ENCODE peak calls at places on chromosomes 13 and 19, in four cellular contexts. One of them, this sample, is unnamed.

GRCh38 chr19:55660404-55660803 is 5.6 kb downstream of the U2AF2 start:
- DNase-seq in NCI-H2029 treated with DMSO at 0.1 percent for 48 hours: no peak
- DNase-seq in KG1: no peak
- DNase-seq in AG08395: no peak
- DNase-seq in this sample: no peak

GRCh38 chr13:113077953-113078894 is 27.4 kb upstream of the F7 start:
- DNase-seq in KG1: no peak
- DNase-seq in AG08395: no peak
- DNase-seq in NCI-H2029 treated with DMSO at 0.1 percent for 48 hours: no peak
- DNase-seq in this sample: no peak

GRCh38 chr19:13984186-13984585 is 21.9 kb downstream of the RFX1 start:
- DNase-seq in NCI-H2029 treated with DMSO at 0.1 percent for 48 hours: no peak
- DNase-seq in AG08395: no peak
- DNase-seq in KG1: no peak
- DNase-seq in this sample: no peak

GRCh38 chr13:34076943-34077703 is 259.2 kb downstream of the RFC3 start:
- DNase-seq in NCI-H2029 treated with DMSO at 0.1 percent for 48 hours: no peak
- DNase-seq in AG08395: peak
- DNase-seq in KG1: no peak
- DNase-seq in this sample: no peak

GRCh38 chr13:71714802-71715375 is 152.1 kb downstream of the DACH1 start:
- DNase-seq in NCI-H2029 treated with DMSO at 0.1 percent for 48 hours: no peak
- DNase-seq in KG1: no peak
- DNase-seq in AG08395: no peak
- DNase-seq in this sample: no peak

GRCh38 chr13:110343241-110343865 is 36.3 kb downstream of the COL4A2 start:
- DNase-seq in NCI-H2029 treated with DMSO at 0.1 percent for 48 hours: no peak
- DNase-seq in AG08395: no peak
- DNase-seq in KG1: no peak
- DNase-seq in this sample: no peak

GRCh38 chr13:38662362-38662761 is 24.5 kb upstream of the FREM2 start:
- DNase-seq in AG08395: no peak
- DNase-seq in KG1: no peak
- DNase-seq in NCI-H2029 treated with DMSO at 0.1 percent for 48 hours: no peak
- DNase-seq in this sample: no peak

GRCh38 chr19:48539503-48540096 is 12.4 kb upstream of the SULT2B1 start:
- DNase-seq in NCI-H2029 treated with DMSO at 0.1 percent for 48 hours: peak
- DNase-seq in KG1: no peak
- DNase-seq in AG08395: no peak
- DNase-seq in this sample: peak

GRCh38 chr19:6730153-6730804 is 7.1 kb downstream of the GPR108 start:
- DNase-seq in KG1: no peak
- DNase-seq in AG08395: no peak
- DNase-seq in NCI-H2029 treated with DMSO at 0.1 percent for 48 hours: no peak
- DNase-seq in this sample: no peak

GRCh38 chr19:58328999-58329398 is 2.2 kb downstream of the ZSCAN22 start:
- DNase-seq in KG1: no peak
- DNase-seq in AG08395: no peak
- DNase-seq in NCI-H2029 treated with DMSO at 0.1 percent for 48 hours: no peak
- DNase-seq in this sample: no peak

GRCh38 chr19:33698576-33699435 is 77.1 kb downstream of the CHST8 start:
- DNase-seq in KG1: no peak
- DNase-seq in AG08395: no peak
- DNase-seq in NCI-H2029 treated with DMSO at 0.1 percent for 48 hours: no peak
- DNase-seq in this sample: no peak

GRCh38 chr19:55032170-55032569 is 5.9 kb downstream of the GP6 start:
- DNase-seq in AG08395: no peak
- DNase-seq in NCI-H2029 treated with DMSO at 0.1 percent for 48 hours: no peak
- DNase-seq in KG1: no peak
- DNase-seq in this sample: peak

GRCh38 chr13:55963934-55964333 is 1176.8 kb upstream of the PRR20A start:
- DNase-seq in AG08395: no peak
- DNase-seq in KG1: no peak
- DNase-seq in NCI-H2029 treated with DMSO at 0.1 percent for 48 hours: no peak
- DNase-seq in this sample: no peak

GRCh38 chr13:113109151-113110047 is 3.8 kb downstream of the F7 start:
- DNase-seq in AG08395: no peak
- DNase-seq in NCI-H2029 treated with DMSO at 0.1 percent for 48 hours: no peak
- DNase-seq in KG1: no peak
- DNase-seq in this sample: no peak

GRCh38 chr19:13104848-13105646 is 2.4 kb upstream of the LYL1 start:
- DNase-seq in NCI-H2029 treated with DMSO at 0.1 percent for 48 hours: no peak
- DNase-seq in KG1: peak
- DNase-seq in AG08395: no peak
- DNase-seq in this sample: no peak

GRCh38 chr13:71242191-71242590 is 624.8 kb downstream of the DACH1 start:
- DNase-seq in KG1: no peak
- DNase-seq in NCI-H2029 treated with DMSO at 0.1 percent for 48 hours: no peak
- DNase-seq in AG08395: no peak
- DNase-seq in this sample: no peak

GRCh38 chr19:28076628-28077027 is 1136.3 kb downstream of the UQCRFS1 start:
- DNase-seq in KG1: no peak
- DNase-seq in NCI-H2029 treated with DMSO at 0.1 percent for 48 hours: no peak
- DNase-seq in AG08395: no peak
- DNase-seq in this sample: no peak

GRCh38 chr19:3821857-3822364 is 35.7 kb upstream of the MATK start:
- DNase-seq in KG1: no peak
- DNase-seq in AG08395: peak
- DNase-seq in NCI-H2029 treated with DMSO at 0.1 percent for 48 hours: peak
- DNase-seq in this sample: peak

GRCh38 chr13:94233401-94233800 is 246.1 kb downstream of the DCT start:
- DNase-seq in KG1: no peak
- DNase-seq in AG08395: peak
- DNase-seq in NCI-H2029 treated with DMSO at 0.1 percent for 48 hours: no peak
- DNase-seq in this sample: no peak

GRCh38 chr19:12790628-12791344 is 500 bp upstream of the JUNB start:
- DNase-seq in KG1: no peak
- DNase-seq in AG08395: peak
- DNase-seq in NCI-H2029 treated with DMSO at 0.1 percent for 48 hours: no peak
- DNase-seq in this sample: no peak

GRCh38 chr13:108948269-108948671 is 318.9 kb downstream of the MYO16 start:
- DNase-seq in NCI-H2029 treated with DMSO at 0.1 percent for 48 hours: no peak
- DNase-seq in KG1: no peak
- DNase-seq in AG08395: no peak
- DNase-seq in this sample: peak

GRCh38 chr19:46115396-46116109 is 8.9 kb downstream of the IGFL3 start:
- DNase-seq in KG1: no peak
- DNase-seq in AG08395: peak
- DNase-seq in NCI-H2029 treated with DMSO at 0.1 percent for 48 hours: no peak
- DNase-seq in this sample: no peak

GRCh38 chr19:42018503-42019193 is 24.6 kb upstream of the ATP1A3 start:
- DNase-seq in NCI-H2029 treated with DMSO at 0.1 percent for 48 hours: no peak
- DNase-seq in KG1: no peak
- DNase-seq in AG08395: peak
- DNase-seq in this sample: no peak

GRCh38 chr13:43054803-43055802 is 31.7 kb downstream of the DNAJC15 start:
- DNase-seq in AG08395: peak
- DNase-seq in NCI-H2029 treated with DMSO at 0.1 percent for 48 hours: no peak
- DNase-seq in KG1: no peak
- DNase-seq in this sample: no peak

GRCh38 chr13:105611424-105611823 is 924.0 kb downstream of the EFNB2 start:
- DNase-seq in KG1: no peak
- DNase-seq in AG08395: peak
- DNase-seq in NCI-H2029 treated with DMSO at 0.1 percent for 48 hours: no peak
- DNase-seq in this sample: no peak

GRCh38 chr19:2235026-2235395 is 1.1 kb downstream of the PLEKHJ1 start:
- DNase-seq in KG1: no peak
- DNase-seq in AG08395: no peak
- DNase-seq in NCI-H2029 treated with DMSO at 0.1 percent for 48 hours: no peak
- DNase-seq in this sample: no peak

GRCh38 chr13:98504371-98504963 is 72.4 kb downstream of the STK24 start:
- DNase-seq in NCI-H2029 treated with DMSO at 0.1 percent for 48 hours: no peak
- DNase-seq in AG08395: no peak
- DNase-seq in KG1: no peak
- DNase-seq in this sample: no peak

GRCh38 chr19:2168619-2169424 is 5.1 kb downstream of the DOT1L start:
- DNase-seq in AG08395: peak
- DNase-seq in NCI-H2029 treated with DMSO at 0.1 percent for 48 hours: peak
- DNase-seq in KG1: no peak
- DNase-seq in this sample: peak